ENCODE peak calls at places on chromosomes 1 and 21, in seven cellular contexts. S is GM10248; M is fibroblast of lung; Y is activated naive CD4-positive, alpha-beta T cell treated with anti-CD3 and anti-CD28 coated beads, Interleukin-2, amount 10 ng/mL, durations not matched to agents 7 days and 5 days; C is AG08396; T is spleen; J is NCI-H345. W is an unnamed sample.

GRCh38 chr1:59046730-59047157 is 250.2 kb upstream of the FGGY start:
- DNase-seq in C (no peak), S (peak), M (no peak), J (no peak), Y (peak), T (peak), W (no peak)

GRCh38 chr1:41045740-41046139 is 24.2 kb upstream of the SLFNL1 start:
- DNase-seq in M (peak), T (no peak), Y (no peak), J (no peak), C (peak), S (no peak), W (no peak)

GRCh38 chr1:151292207-151293030 is 10.3 kb downstream of the ZNF687 start:
- DNase-seq in S (no peak), C (no peak), T (no peak), M (no peak), J (no peak), Y (no peak), W (no peak)

GRCh38 chr1:16915627-16915973 is 6.1 kb upstream of the CROCC start:
- DNase-seq in C (no peak), Y (no peak), S (no peak), T (peak), J (no peak), M (no peak), W (no peak)

GRCh38 chr1:156802421-156802820 is 14.2 kb downstream of the SH2D2A start:
- DNase-seq in J (no peak), T (no peak), M (no peak), S (no peak), C (no peak), Y (no peak), W (no peak)

GRCh38 chr21:42243026-42243425 is 24.1 kb downstream of the ABCG1 start:
- DNase-seq in J (no peak), Y (no peak), C (no peak), T (no peak), M (no peak), S (no peak), W (no peak)

GRCh38 chr1:18668051-18668450 is 37.4 kb downstream of the PAX7 start:
- DNase-seq in Y (no peak), C (no peak), J (no peak), M (no peak), S (no peak), T (no peak), W (no peak)

GRCh38 chr1:86965012-86965826 is 50.8 kb downstream of the HS2ST1 start:
- DNase-seq in J (no peak), C (peak), Y (peak), M (peak), S (no peak), T (no peak), W (peak)

GRCh38 chr1:181064030-181064594 is 24.4 kb upstream of the IER5 start:
- DNase-seq in S (no peak), J (no peak), C (no peak), T (no peak), Y (no peak), M (no peak), W (peak)

GRCh38 chr1:167095368-167095767 is 1.5 kb downstream of the STYXL2 start:
- DNase-seq in T (no peak), C (no peak), J (peak), S (no peak), M (peak), Y (no peak), W (no peak)

GRCh38 chr1:220189750-220190347 is 82.4 kb downstream of the RAB3GAP2 start:
- DNase-seq in Y (no peak), T (no peak), M (peak), S (peak), C (peak), J (peak), W (no peak)

GRCh38 chr1:170661646-170662411 is 2.1 kb upstream of the PRRX1 start:
- DNase-seq in C (peak), S (no peak), J (no peak), Y (no peak), M (peak), T (no peak), W (peak)

GRCh38 chr1:88462481-88463261 is 221.4 kb upstream of the PKN2 start:
- DNase-seq in Y (no peak), J (peak), C (peak), T (no peak), M (peak), S (no peak), W (peak)

GRCh38 chr21:9780441-9780937 is 740.9 kb upstream of the TPTE start:
- DNase-seq in T (no peak), S (no peak), M (no peak), J (no peak), Y (no peak), C (no peak), W (no peak)

GRCh38 chr1:200304146-200304545 is 105.7 kb downstream of the ZNF281 start:
- DNase-seq in C (no peak), T (no peak), J (no peak), Y (no peak), S (no peak), M (no peak), W (no peak)

GRCh38 chr21:42150458-42151085 is 68.4 kb upstream of the ABCG1 start:
- DNase-seq in Y (no peak), J (no peak), M (no peak), S (no peak), T (no peak), C (no peak), W (no peak)